ENCODE peak calls at places on chromosomes 11 and 22, in five cellular contexts. V is fibroblast of mammary gland, X is tibial artery, J is BJ, H is fibroblast of pulmonary artery. T is an unnamed sample.

GRCh38 chr11:77379253-77379652 is 77.8 kb upstream of the GDPD4 start:
- DNase-seq in H (peak), X (no peak), J (no peak), V (peak), T (no peak)

GRCh38 chr11:15655552-15655951 is 540.8 kb downstream of the INSC start:
- DNase-seq in J (no peak), H (no peak), X (no peak), V (no peak), T (no peak)

GRCh38 chr11:444397-445144 is 2.8 kb upstream of the ANO9 start:
- DNase-seq in V (peak), J (peak), H (peak), X (no peak), T (peak)

GRCh38 chr11:69449320-69450063 is 32.0 kb upstream of the LINC01488 start:
- DNase-seq in J (no peak), X (peak), V (no peak), H (peak), T (peak)

GRCh38 chr11:26675233-26675928 is 46.5 kb downstream of the SLC5A12 start:
- DNase-seq in V (no peak), X (no peak), H (no peak), J (no peak), T (no peak)

GRCh38 chr22:46195487-46196165 is 45.3 kb downstream of the PPARA start:
- DNase-seq in J (no peak), X (no peak), H (no peak), V (no peak), T (no peak)

GRCh38 chr11:48150213-48150612 is 66.4 kb upstream of the OR4B1 start:
- DNase-seq in J (no peak), X (no peak), V (peak), H (peak), T (peak)

GRCh38 chr11:65879622-65880021 is at the start of gene CTSW:
- DNase-seq in J (no peak), V (no peak), X (no peak), H (no peak), T (no peak)

GRCh38 chr11:91261513-91261912 is 963.1 kb upstream of the FAT3 start:
- DNase-seq in V (no peak), H (no peak), J (no peak), X (no peak), T (no peak)

GRCh38 chr22:46576556-46577351 is 39.3 kb upstream of the CELSR1 start:
- DNase-seq in J (no peak), H (peak), V (peak), X (no peak), T (peak)

GRCh38 chr11:9516113-9516512 is 55.3 kb downstream of the ZNF143 start:
- DNase-seq in H (no peak), X (no peak), V (no peak), J (no peak), T (no peak)

GRCh38 chr11:65787649-65788622 is 1.1 kb downstream of the OVOL1 start:
- DNase-seq in X (no peak), H (no peak), V (no peak), J (no peak), T (no peak)

GRCh38 chr11:101444851-101445250 is 139.0 kb downstream of the TRPC6 start:
- DNase-seq in X (no peak), V (no peak), J (no peak), H (no peak), T (no peak)

GRCh38 chr22:23128269-23129108 is 13.3 kb downstream of the RSPH14 start:
- DNase-seq in V (peak), H (peak), X (peak), J (peak), T (peak)

GRCh38 chr11:118522571-118523072 is 4.7 kb upstream of the TTC36 start:
- DNase-seq in V (peak), H (peak), J (no peak), X (no peak), T (peak)

GRCh38 chr11:93487032-93487483 is 56.1 kb downstream of the SMCO4 start:
- DNase-seq in V (no peak), X (no peak), J (no peak), H (no peak), T (no peak)

GRCh38 chr22:47115921-47116320 is 353.5 kb downstream of the TBC1D22A start:
- DNase-seq in V (no peak), X (no peak), H (no peak), J (no peak), T (no peak)

GRCh38 chr22:34293324-34293723 is 373.0 kb upstream of the LARGE1 start:
- DNase-seq in J (no peak), X (no peak), H (no peak), V (no peak), T (no peak)

GRCh38 chr22:38758276-38758945 is 2.6 kb upstream of the SUN2 start:
- DNase-seq in X (no peak), H (no peak), V (no peak), J (no peak), T (no peak)

GRCh38 chr11:65692367-65692766 is 19.7 kb upstream of the KAT5 start:
- DNase-seq in H (no peak), J (no peak), V (no peak), X (no peak), T (no peak)

GRCh38 chr11:20369816-20370215 is 6.3 kb downstream of the HTATIP2 start:
- DNase-seq in H (no peak), V (no peak), J (no peak), X (no peak), T (no peak)

GRCh38 chr22:39999144-39999757 is 4.5 kb downstream of the FAM83F start:
- DNase-seq in H (peak), X (no peak), J (no peak), V (peak), T (peak)

GRCh38 chr11:30487200-30487898 is 98.8 kb downstream of the MPPED2 start:
- DNase-seq in J (no peak), X (peak), V (no peak), H (no peak), T (no peak)

GRCh38 chr11:13145461-13145860 is 132.1 kb upstream of the BMAL1 start:
- DNase-seq in H (no peak), J (no peak), V (no peak), X (no peak), T (no peak)

GRCh38 chr22:37427711-37428635 is 694 bp upstream of the ELFN2 start:
- DNase-seq in V (no peak), H (no peak), X (no peak), J (no peak), T (no peak)

GRCh38 chr22:37425800-37426531 is 1.3 kb downstream of the ELFN2 start:
- DNase-seq in X (no peak), J (no peak), V (no peak), H (no peak), T (peak)

GRCh38 chr22:37426532-37427127 is 649 bp downstream of the ELFN2 start:
- DNase-seq in X (no peak), V (no peak), H (no peak), J (no peak), T (no peak)

GRCh38 chr22:37428649-37429586 is 1.6 kb upstream of the ELFN2 start:
- DNase-seq in V (peak), H (peak), X (no peak), J (no peak), T (peak)

DNA sequence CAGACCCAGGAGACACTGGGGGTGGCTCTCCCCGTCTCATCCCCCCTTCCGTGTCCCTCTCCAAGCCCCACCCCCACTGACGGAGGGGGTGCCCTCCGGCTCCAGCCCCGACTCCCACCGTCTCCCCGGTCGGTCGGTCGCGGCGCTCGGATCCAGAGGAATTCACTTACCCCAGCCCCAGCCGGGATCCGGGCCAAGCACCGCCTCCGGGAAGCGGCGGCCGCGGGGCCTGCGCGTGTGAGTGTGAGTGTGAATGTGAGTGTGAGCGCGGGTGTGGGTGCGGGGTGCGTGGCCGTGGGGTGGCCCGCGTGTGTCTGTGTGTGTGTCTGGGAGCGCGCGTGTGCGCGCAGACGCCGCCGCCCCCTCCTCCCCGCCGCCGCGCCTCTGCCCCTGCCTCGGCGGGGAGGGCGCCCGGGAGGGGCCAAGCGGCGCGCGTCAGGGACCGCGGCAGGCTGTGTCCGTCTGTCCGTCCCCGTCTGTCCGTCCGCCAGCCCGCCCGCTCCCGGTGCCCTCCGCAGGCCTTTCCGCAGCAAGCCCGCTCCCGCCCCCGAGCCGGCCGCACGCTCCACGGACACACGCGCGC is at the start of gene ELFN2:
- DNase-seq in X (no peak), J (no peak), H (no peak), V (no peak), T (no peak)
- H3K4me3 ChIP-seq in X (peak), J (peak), H (peak), V (peak), T (peak)

GRCh38 chr11:45830596-45830995 is 16.7 kb upstream of the CRY2 start:
- DNase-seq in X (no peak), J (no peak), V (no peak), H (no peak), T (no peak)
- TF ChIP-seq CTCF in X (no peak), J (no peak), V (no peak), H (no peak), T (no peak)

DNA sequence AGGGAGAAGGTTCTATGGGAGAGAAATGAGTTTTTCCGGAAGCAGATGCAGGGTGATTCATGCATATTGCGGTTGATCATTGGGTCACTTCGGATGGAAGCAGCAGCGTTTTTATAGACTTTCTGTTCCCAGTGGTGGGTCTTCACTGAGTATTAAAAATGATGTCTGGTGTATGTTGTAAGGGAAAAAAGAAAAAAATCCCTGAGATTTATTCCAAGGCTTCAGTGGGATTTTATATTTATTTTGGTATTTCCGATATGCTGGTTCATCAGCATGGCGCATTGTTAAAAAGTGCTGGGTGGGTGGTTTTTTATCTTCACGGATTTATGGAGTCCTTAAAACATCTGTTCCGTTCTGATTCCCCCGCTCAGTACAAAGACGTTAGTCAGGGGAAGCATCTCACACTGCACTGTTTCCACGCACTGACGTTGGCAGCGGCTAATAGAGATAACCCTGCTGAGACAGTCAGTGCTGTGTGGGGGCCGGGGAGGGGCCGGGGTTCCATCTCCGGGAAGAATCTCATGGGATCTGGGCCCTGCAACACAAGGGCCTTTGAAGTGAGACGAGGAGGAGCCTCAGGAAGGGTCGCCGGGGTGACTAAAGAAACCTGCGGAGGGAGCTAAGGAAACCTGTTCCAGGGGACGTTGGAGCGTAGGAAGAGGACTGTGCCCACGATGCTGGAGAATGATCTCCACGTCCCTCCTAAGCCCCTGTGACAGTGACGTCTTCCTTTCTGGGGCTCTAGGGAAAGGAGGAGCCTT is 390.0 kb downstream of the NTM start:
- DNase-seq in V (peak), J (peak), X (no peak), H (peak), T (peak)
- H3K4me3 ChIP-seq in V (peak), J (no peak), X (no peak), H (peak), T (no peak)

GRCh38 chr11:79062814-79063762 is 377.7 kb downstream of the TENM4 start:
- DNase-seq in J (no peak), X (no peak), V (peak), H (peak), T (peak)
- TF ChIP-seq CTCF in J (peak), X (peak), V (peak), H (peak), T (peak)

DNA sequence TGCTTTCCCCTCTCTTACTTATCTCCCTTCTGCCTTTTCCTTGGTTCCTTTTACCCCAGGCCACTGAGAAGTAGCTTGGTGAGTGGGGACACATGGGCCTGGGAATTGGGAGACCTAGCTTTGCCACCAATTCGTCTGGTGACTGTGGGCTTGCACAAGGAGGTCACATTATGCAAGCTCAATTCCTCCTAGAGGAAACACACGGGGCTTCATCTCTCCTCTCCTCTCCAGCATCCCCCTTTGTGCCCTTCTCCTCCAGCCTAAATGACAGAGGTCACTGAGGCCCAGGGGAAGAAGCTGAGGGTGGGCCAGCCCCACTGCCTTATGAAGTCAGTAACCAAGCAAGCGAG is 2.2 kb downstream of the CLCF1 start:
- DNase-seq in J (no peak), X (no peak), V (no peak), H (no peak), T (no peak)
- H3K4me3 ChIP-seq in J (peak), X (peak), V (peak), H (peak), T (peak)

DNA sequence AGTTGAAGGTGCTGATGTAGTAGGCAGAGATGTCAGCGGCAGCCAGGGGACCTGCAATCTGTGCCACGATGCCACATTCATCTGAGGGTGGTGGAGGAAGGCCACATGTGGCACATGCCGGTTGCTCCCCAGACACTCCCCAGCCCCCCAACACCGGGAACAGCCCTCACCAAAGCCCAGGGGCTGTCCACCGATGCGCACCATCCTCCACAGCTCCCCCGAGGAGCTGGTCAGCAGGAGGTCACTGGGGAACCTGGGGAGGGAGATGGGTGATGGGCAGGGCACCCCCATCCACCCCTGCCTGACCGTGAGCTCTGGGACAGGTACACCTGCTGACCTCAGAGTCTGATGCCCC is 3.5 kb downstream of the CASTOR1 start:
- DNase-seq in X (no peak), V (no peak), H (no peak), J (no peak), T (no peak)
- TF ChIP-seq CTCF in X (no peak), V (no peak), H (no peak), J (no peak), T (no peak)

DNA sequence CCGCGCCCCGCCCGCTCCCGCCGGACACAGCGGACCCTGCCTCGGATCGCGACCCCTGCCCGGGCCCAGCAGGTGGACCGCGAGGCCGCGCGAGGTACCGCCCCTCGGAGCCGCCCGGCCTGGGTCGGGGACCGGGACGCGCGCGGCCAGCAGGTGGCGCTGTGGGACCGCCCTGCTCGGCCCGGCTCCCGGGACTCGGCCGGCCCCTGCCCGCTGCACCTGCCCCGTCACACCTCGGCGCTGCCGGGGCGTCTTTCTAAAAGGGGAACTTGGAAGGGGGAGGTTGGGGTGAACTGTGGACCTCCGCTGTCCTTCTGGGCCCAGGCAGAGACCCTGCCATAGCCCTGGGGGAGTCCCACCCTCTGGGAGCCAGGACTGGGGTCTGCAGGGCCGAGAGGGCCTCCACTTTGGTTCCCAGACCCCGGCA is 11.1 kb downstream of the CRELD2 start:
- DNase-seq in X (no peak), J (no peak), H (peak), V (peak), T (peak)
- H3K4me3 ChIP-seq in X (no peak), J (no peak), H (no peak), V (no peak), T (no peak)

GRCh38 chr22:41920271-41920976 is 5.5 kb upstream of the SHISA8 start:
- DNase-seq in X (no peak), J (no peak), V (no peak), H (no peak), T (no peak)

GRCh38 chr22:41917906-41918791 is 3.3 kb upstream of the SHISA8 start:
- DNase-seq in J (no peak), X (peak), V (peak), H (peak), T (peak)

GRCh38 chr22:41917375-41917905 is 2.6 kb upstream of the SHISA8 start:
- DNase-seq in J (no peak), H (no peak), V (no peak), X (no peak), T (no peak)

GRCh38 chr22:41916745-41917358 is 2.0 kb upstream of the SHISA8 start:
- DNase-seq in X (no peak), J (no peak), H (no peak), V (no peak), T (no peak)

GRCh38 chr22:41919357-41920224 is 4.7 kb upstream of the SHISA8 start:
- DNase-seq in X (no peak), J (no peak), H (no peak), V (peak), T (no peak)
- TF ChIP-seq CTCF in X (no peak), J (no peak), H (no peak), V (no peak), T (no peak)

T was measured in fibroblast of the aortic adventitia.